ENCODE peak calls at places on chromosomes 12 and 14, in ten cellular contexts. One of them, this sample, is unnamed.

GRCh38 chr14:55762595-55763232 is 182.7 kb downstream of the KTN1 start:
- DNase-seq in glutamatergic neuron: no peak
- DNase-seq in transverse colon: no peak
- DNase-seq in type B pancreatic cell: no peak
- DNase-seq in suprapubic skin: no peak
- DNase-seq in heart right ventricle: no peak
- DNase-seq in ascending aorta: no peak
- DNase-seq in colonic mucosa: no peak
- DNase-seq in lower lobe of right lung: no peak
- DNase-seq in LNCaP clone FGC: no peak
- DNase-seq in this sample: peak; percentile 29

GRCh38 chr14:42322486-42323284 is 716.0 kb downstream of the LRFN5 start:
- DNase-seq in glutamatergic neuron: no peak
- DNase-seq in transverse colon: no peak
- DNase-seq in type B pancreatic cell: no peak
- DNase-seq in suprapubic skin: no peak
- DNase-seq in heart right ventricle: no peak
- DNase-seq in ascending aorta: no peak
- DNase-seq in colonic mucosa: no peak
- DNase-seq in lower lobe of right lung: no peak
- DNase-seq in LNCaP clone FGC: no peak
- DNase-seq in this sample: no peak

GRCh38 chr14:79062226-79062625 is 892.1 kb downstream of the NRXN3 start:
- DNase-seq in glutamatergic neuron: no peak
- DNase-seq in transverse colon: no peak
- DNase-seq in type B pancreatic cell: no peak
- DNase-seq in suprapubic skin: no peak
- DNase-seq in heart right ventricle: no peak
- DNase-seq in ascending aorta: no peak
- DNase-seq in colonic mucosa: no peak
- DNase-seq in lower lobe of right lung: no peak
- DNase-seq in LNCaP clone FGC: no peak
- DNase-seq in this sample: no peak

GRCh38 chr14:32761381-32761968 is 177.2 kb upstream of the NPAS3 start:
- DNase-seq in glutamatergic neuron: no peak
- DNase-seq in transverse colon: no peak
- DNase-seq in type B pancreatic cell: no peak
- DNase-seq in suprapubic skin: no peak
- DNase-seq in heart right ventricle: no peak
- DNase-seq in ascending aorta: no peak
- DNase-seq in colonic mucosa: no peak
- DNase-seq in lower lobe of right lung: no peak
- DNase-seq in LNCaP clone FGC: no peak
- DNase-seq in this sample: no peak

GRCh38 chr12:57063991-57064725 is 14.2 kb upstream of the MYO1A start:
- DNase-seq in glutamatergic neuron: no peak
- DNase-seq in transverse colon: no peak
- DNase-seq in type B pancreatic cell: no peak
- DNase-seq in suprapubic skin: no peak
- DNase-seq in heart right ventricle: no peak
- DNase-seq in ascending aorta: no peak
- DNase-seq in colonic mucosa: no peak
- DNase-seq in lower lobe of right lung: no peak
- DNase-seq in LNCaP clone FGC: no peak
- DNase-seq in this sample: peak; percentile 79

GRCh38 chr12:69129564-69129963 is 109.8 kb upstream of the CPSF6 start:
- DNase-seq in glutamatergic neuron: no peak
- DNase-seq in transverse colon: no peak
- DNase-seq in type B pancreatic cell: no peak
- DNase-seq in suprapubic skin: no peak
- DNase-seq in heart right ventricle: no peak
- DNase-seq in ascending aorta: no peak
- DNase-seq in colonic mucosa: no peak
- DNase-seq in lower lobe of right lung: no peak
- DNase-seq in LNCaP clone FGC: no peak
- DNase-seq in this sample: no peak

GRCh38 chr14:55301722-55302121 is 30.5 kb downstream of the FBXO34 start:
- DNase-seq in glutamatergic neuron: no peak
- DNase-seq in transverse colon: no peak
- DNase-seq in type B pancreatic cell: no peak
- DNase-seq in suprapubic skin: no peak
- DNase-seq in heart right ventricle: no peak
- DNase-seq in ascending aorta: no peak
- DNase-seq in colonic mucosa: no peak
- DNase-seq in lower lobe of right lung: no peak
- DNase-seq in LNCaP clone FGC: no peak
- DNase-seq in this sample: no peak

GRCh38 chr14:76599556-76599955 is 161.7 kb upstream of the VASH1 start:
- DNase-seq in glutamatergic neuron: no peak
- DNase-seq in transverse colon: no peak
- DNase-seq in type B pancreatic cell: no peak
- DNase-seq in suprapubic skin: no peak
- DNase-seq in heart right ventricle: no peak
- DNase-seq in ascending aorta: no peak
- DNase-seq in colonic mucosa: no peak
- DNase-seq in lower lobe of right lung: no peak
- DNase-seq in LNCaP clone FGC: no peak
- DNase-seq in this sample: no peak

GRCh38 chr12:75568387-75568786 is 57.0 kb upstream of the KRR1 start:
- DNase-seq in glutamatergic neuron: no peak
- DNase-seq in transverse colon: no peak
- DNase-seq in type B pancreatic cell: no peak
- DNase-seq in suprapubic skin: no peak
- DNase-seq in heart right ventricle: no peak
- DNase-seq in ascending aorta: no peak
- DNase-seq in colonic mucosa: no peak
- DNase-seq in lower lobe of right lung: no peak
- DNase-seq in LNCaP clone FGC: no peak
- DNase-seq in this sample: no peak

GRCh38 chr14:69873877-69874780 is 5.1 kb upstream of the SMOC1 start:
- DNase-seq in glutamatergic neuron: no peak
- DNase-seq in transverse colon: no peak
- DNase-seq in type B pancreatic cell: no peak
- DNase-seq in suprapubic skin: no peak
- DNase-seq in heart right ventricle: no peak
- DNase-seq in ascending aorta: no peak
- DNase-seq in colonic mucosa: no peak
- DNase-seq in lower lobe of right lung: no peak
- DNase-seq in LNCaP clone FGC: no peak
- DNase-seq in this sample: no peak

GRCh38 chr12:9646794-9647622 is 22.5 kb upstream of the CLEC2D start:
- DNase-seq in glutamatergic neuron: no peak
- DNase-seq in transverse colon: no peak
- DNase-seq in type B pancreatic cell: no peak
- DNase-seq in suprapubic skin: no peak
- DNase-seq in heart right ventricle: no peak
- DNase-seq in ascending aorta: no peak
- DNase-seq in colonic mucosa: no peak
- DNase-seq in lower lobe of right lung: no peak
- DNase-seq in LNCaP clone FGC: no peak
- DNase-seq in this sample: no peak

GRCh38 chr12:27840229-27840999 is 60.4 kb upstream of the MANSC4 start:
- DNase-seq in glutamatergic neuron: no peak
- DNase-seq in transverse colon: no peak
- DNase-seq in type B pancreatic cell: no peak
- DNase-seq in suprapubic skin: no peak
- DNase-seq in heart right ventricle: no peak
- DNase-seq in ascending aorta: no peak
- DNase-seq in colonic mucosa: no peak
- DNase-seq in lower lobe of right lung: no peak
- DNase-seq in LNCaP clone FGC: peak; percentile 42
- DNase-seq in this sample: no peak

GRCh38 chr14:98227727-98228111 is 1044.3 kb downstream of the BCL11B start:
- DNase-seq in glutamatergic neuron: no peak
- DNase-seq in transverse colon: no peak
- DNase-seq in type B pancreatic cell: no peak
- DNase-seq in suprapubic skin: no peak
- DNase-seq in heart right ventricle: no peak
- DNase-seq in ascending aorta: no peak
- DNase-seq in colonic mucosa: no peak
- DNase-seq in lower lobe of right lung: no peak
- DNase-seq in LNCaP clone FGC: no peak
- DNase-seq in this sample: no peak

GRCh38 chr12:107287436-107288413 is 194.4 kb upstream of the CRY1 start:
- DNase-seq in glutamatergic neuron: no peak
- DNase-seq in transverse colon: no peak
- DNase-seq in type B pancreatic cell: no peak
- DNase-seq in suprapubic skin: no peak
- DNase-seq in heart right ventricle: no peak
- DNase-seq in ascending aorta: no peak
- DNase-seq in colonic mucosa: no peak
- DNase-seq in lower lobe of right lung: no peak
- DNase-seq in LNCaP clone FGC: no peak
- DNase-seq in this sample: no peak

GRCh38 chr12:55933158-55933798 is 2.3 kb downstream of the DGKA start:
- DNase-seq in glutamatergic neuron: no peak
- DNase-seq in transverse colon: peak; percentile 71
- DNase-seq in type B pancreatic cell: no peak
- DNase-seq in suprapubic skin: peak; percentile 70
- DNase-seq in heart right ventricle: no peak
- DNase-seq in ascending aorta: peak; percentile 82
- DNase-seq in colonic mucosa: peak; percentile 76
- DNase-seq in lower lobe of right lung: no peak
- DNase-seq in LNCaP clone FGC: no peak
- DNase-seq in this sample: no peak

GRCh38 chr14:31363331-31364073 is 56.8 kb downstream of the HEATR5A start:
- DNase-seq in glutamatergic neuron: no peak
- DNase-seq in transverse colon: no peak
- DNase-seq in type B pancreatic cell: no peak
- DNase-seq in suprapubic skin: no peak
- DNase-seq in heart right ventricle: no peak
- DNase-seq in ascending aorta: no peak
- DNase-seq in colonic mucosa: no peak
- DNase-seq in lower lobe of right lung: no peak
- DNase-seq in LNCaP clone FGC: no peak
- DNase-seq in this sample: no peak

GRCh38 chr12:38154096-38155019 is 162.2 kb upstream of the ALG10B start:
- DNase-seq in glutamatergic neuron: no peak
- DNase-seq in transverse colon: no peak
- DNase-seq in type B pancreatic cell: no peak
- DNase-seq in suprapubic skin: no peak
- DNase-seq in heart right ventricle: no peak
- DNase-seq in ascending aorta: no peak
- DNase-seq in colonic mucosa: no peak
- DNase-seq in lower lobe of right lung: no peak
- DNase-seq in LNCaP clone FGC: no peak
- DNase-seq in this sample: no peak

DNA sequence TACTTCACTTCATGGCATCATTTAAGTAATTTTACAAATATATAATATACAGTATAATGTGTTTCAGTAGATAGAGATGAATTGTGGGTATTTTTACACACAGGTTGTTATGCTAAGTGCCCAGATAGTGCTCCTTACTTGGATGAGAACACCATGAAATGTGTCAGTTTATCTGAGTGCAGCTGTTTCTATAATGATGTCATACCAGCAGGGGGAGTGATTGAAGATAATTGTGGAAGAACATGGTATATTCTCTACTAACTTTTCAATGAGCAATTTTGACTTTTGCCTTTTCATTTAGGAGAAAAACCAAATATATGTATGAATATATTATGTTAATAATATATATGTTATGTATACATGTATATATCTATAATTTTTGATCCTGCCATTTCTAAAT is 221.6 kb downstream of the LRRK2 start:
- DNase-seq in glutamatergic neuron: no peak
- DNase-seq in transverse colon: no peak
- DNase-seq in type B pancreatic cell: no peak
- DNase-seq in suprapubic skin: no peak
- DNase-seq in heart right ventricle: no peak
- DNase-seq in ascending aorta: no peak
- DNase-seq in colonic mucosa: no peak
- DNase-seq in lower lobe of right lung: no peak
- DNase-seq in LNCaP clone FGC: no peak
- DNase-seq in this sample: peak; percentile 33
- TF ChIP-seq CTCF in glutamatergic neuron: peak; percentile 58
- TF ChIP-seq CTCF in transverse colon: no peak
- TF ChIP-seq CTCF in type B pancreatic cell: peak; percentile 72
- TF ChIP-seq CTCF in suprapubic skin: no peak
- TF ChIP-seq CTCF in heart right ventricle: peak; percentile 28
- TF ChIP-seq CTCF in ascending aorta: no peak
- TF ChIP-seq CTCF in colonic mucosa: no peak
- TF ChIP-seq CTCF in lower lobe of right lung: no peak
- TF ChIP-seq CTCF in LNCaP clone FGC: peak; percentile 42
- TF ChIP-seq CTCF in this sample: peak; percentile 42

DNA sequence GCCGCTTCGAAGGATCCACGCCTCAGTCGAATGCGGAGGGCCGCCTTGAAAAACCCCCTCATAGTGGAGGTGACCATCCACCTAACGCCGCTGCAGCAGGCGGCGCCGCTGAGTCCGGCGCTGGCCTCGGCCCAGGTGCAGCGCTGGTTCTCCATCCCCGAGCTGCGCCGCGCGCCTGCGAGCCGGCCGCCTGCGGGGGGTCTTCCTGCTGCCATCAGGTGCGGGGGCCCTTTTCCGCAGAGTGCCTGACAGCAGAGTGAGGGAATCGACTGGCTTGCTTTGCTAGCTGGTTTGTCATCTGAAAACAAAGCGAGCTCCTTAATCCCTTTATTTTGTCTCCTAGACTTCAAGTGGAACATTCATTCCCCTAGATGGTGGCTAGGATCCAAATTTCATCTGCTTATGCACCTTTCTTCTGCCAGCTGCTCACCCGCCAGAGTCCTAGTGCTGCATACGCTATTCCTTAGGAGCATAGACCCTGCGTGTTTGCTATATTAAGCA is 10.4 kb upstream of the DNAL1 start:
- DNase-seq in glutamatergic neuron: peak; percentile 56
- DNase-seq in transverse colon: peak; percentile 55
- DNase-seq in type B pancreatic cell: peak; percentile 70
- DNase-seq in suprapubic skin: no peak
- DNase-seq in heart right ventricle: peak; percentile 22
- DNase-seq in ascending aorta: peak; percentile 66
- DNase-seq in colonic mucosa: peak; percentile 35
- DNase-seq in lower lobe of right lung: peak; percentile 55
- DNase-seq in LNCaP clone FGC: no peak
- DNase-seq in this sample: peak; percentile 41
- TF ChIP-seq CTCF in glutamatergic neuron: no peak
- TF ChIP-seq CTCF in transverse colon: peak; percentile 32
- TF ChIP-seq CTCF in type B pancreatic cell: no peak
- TF ChIP-seq CTCF in suprapubic skin: no peak
- TF ChIP-seq CTCF in heart right ventricle: peak; percentile 53
- TF ChIP-seq CTCF in ascending aorta: peak; percentile 46
- TF ChIP-seq CTCF in colonic mucosa: peak; percentile 22
- TF ChIP-seq CTCF in lower lobe of right lung: no peak
- TF ChIP-seq CTCF in LNCaP clone FGC: no peak
- TF ChIP-seq CTCF in this sample: peak; percentile 30

GRCh38 chr12:117363953-117364486 is 2.6 kb upstream of the NOS1 start:
- DNase-seq in glutamatergic neuron: no peak
- DNase-seq in transverse colon: no peak
- DNase-seq in type B pancreatic cell: no peak
- DNase-seq in suprapubic skin: no peak
- DNase-seq in heart right ventricle: no peak
- DNase-seq in ascending aorta: no peak
- DNase-seq in colonic mucosa: no peak
- DNase-seq in lower lobe of right lung: no peak
- DNase-seq in LNCaP clone FGC: no peak
- DNase-seq in this sample: no peak
- TF ChIP-seq CTCF in glutamatergic neuron: no peak
- TF ChIP-seq CTCF in transverse colon: no peak
- TF ChIP-seq CTCF in type B pancreatic cell: peak; percentile 27
- TF ChIP-seq CTCF in suprapubic skin: no peak
- TF ChIP-seq CTCF in heart right ventricle: no peak
- TF ChIP-seq CTCF in ascending aorta: no peak
- TF ChIP-seq CTCF in colonic mucosa: no peak
- TF ChIP-seq CTCF in lower lobe of right lung: no peak
- TF ChIP-seq CTCF in LNCaP clone FGC: peak; percentile 48
- TF ChIP-seq CTCF in this sample: no peak

GRCh38 chr12:18224745-18225144 is 36.6 kb upstream of the PIK3C2G start:
- DNase-seq in glutamatergic neuron: no peak
- DNase-seq in transverse colon: no peak
- DNase-seq in type B pancreatic cell: no peak
- DNase-seq in suprapubic skin: no peak
- DNase-seq in heart right ventricle: no peak
- DNase-seq in ascending aorta: no peak
- DNase-seq in colonic mucosa: no peak
- DNase-seq in lower lobe of right lung: no peak
- DNase-seq in LNCaP clone FGC: peak; percentile 2
- DNase-seq in this sample: no peak
- TF ChIP-seq CTCF in glutamatergic neuron: peak; percentile 31
- TF ChIP-seq CTCF in transverse colon: peak; percentile 35
- TF ChIP-seq CTCF in type B pancreatic cell: peak; percentile 73
- TF ChIP-seq CTCF in suprapubic skin: no peak
- TF ChIP-seq CTCF in heart right ventricle: peak; percentile 57
- TF ChIP-seq CTCF in ascending aorta: no peak
- TF ChIP-seq CTCF in colonic mucosa: peak; percentile 22
- TF ChIP-seq CTCF in lower lobe of right lung: peak; percentile 36
- TF ChIP-seq CTCF in LNCaP clone FGC: peak; percentile 42
- TF ChIP-seq CTCF in this sample: peak; percentile 45